ENCODE peak calls at places on chromosome 18, in seven cellular contexts. One of them, this sample, is unnamed.
A peak's percentile ranks its signal among the peaks of the same experiment; 100 is the strongest.

GRCh38 chr18:34710430-34711386 is 610 bp downstream of the DTNA start:
- DNase-seq in endodermal cell: no peak
- DNase-seq in keratinocyte: no peak
- DNase-seq in SK-N-SH: peak; percentile 20
- DNase-seq in cardiac muscle cell: no peak
- DNase-seq in heart right ventricle: no peak
- DNase-seq in fibroblast of lung: peak; percentile 57
- DNase-seq in this sample: no peak

GRCh38 chr18:55768255-55768654 is 180.3 kb upstream of the TCF4 start:
- DNase-seq in endodermal cell: peak; percentile 79
- DNase-seq in keratinocyte: no peak
- DNase-seq in SK-N-SH: no peak
- DNase-seq in cardiac muscle cell: no peak
- DNase-seq in heart right ventricle: no peak
- DNase-seq in fibroblast of lung: peak; percentile 25
- DNase-seq in this sample: no peak

GRCh38 chr18:53796042-53796729 is 428.3 kb downstream of the MBD2 start:
- DNase-seq in endodermal cell: no peak
- DNase-seq in keratinocyte: peak; percentile 65
- DNase-seq in SK-N-SH: no peak
- DNase-seq in cardiac muscle cell: no peak
- DNase-seq in heart right ventricle: no peak
- DNase-seq in fibroblast of lung: peak; percentile 91
- DNase-seq in this sample: peak; percentile 36

GRCh38 chr18:38940863-38941531 is 1375.4 kb upstream of the CELF4 start:
- DNase-seq in endodermal cell: no peak
- DNase-seq in keratinocyte: peak; percentile 98
- DNase-seq in SK-N-SH: no peak
- DNase-seq in cardiac muscle cell: no peak
- DNase-seq in heart right ventricle: no peak
- DNase-seq in fibroblast of lung: peak; percentile 59
- DNase-seq in this sample: no peak

GRCh38 chr18:23099621-23100020 is 35.7 kb upstream of the CABLES1 start:
- DNase-seq in endodermal cell: no peak
- DNase-seq in keratinocyte: no peak
- DNase-seq in SK-N-SH: no peak
- DNase-seq in cardiac muscle cell: no peak
- DNase-seq in heart right ventricle: no peak
- DNase-seq in fibroblast of lung: peak; percentile 27
- DNase-seq in this sample: peak; percentile 87

GRCh38 chr18:59994357-59994756 is 94.6 kb downstream of the PMAIP1 start:
- DNase-seq in endodermal cell: no peak
- DNase-seq in keratinocyte: no peak
- DNase-seq in SK-N-SH: no peak
- DNase-seq in cardiac muscle cell: peak; percentile 11
- DNase-seq in heart right ventricle: no peak
- DNase-seq in fibroblast of lung: no peak
- DNase-seq in this sample: no peak

GRCh38 chr18:22836932-22837331 is 96.2 kb upstream of the RBBP8 start:
- DNase-seq in endodermal cell: no peak
- DNase-seq in keratinocyte: no peak
- DNase-seq in SK-N-SH: no peak
- DNase-seq in cardiac muscle cell: no peak
- DNase-seq in heart right ventricle: no peak
- DNase-seq in fibroblast of lung: no peak
- DNase-seq in this sample: no peak

GRCh38 chr18:2306641-2307040 is 264.7 kb downstream of the METTL4 start:
- DNase-seq in endodermal cell: no peak
- DNase-seq in keratinocyte: no peak
- DNase-seq in SK-N-SH: no peak
- DNase-seq in cardiac muscle cell: no peak
- DNase-seq in heart right ventricle: no peak
- DNase-seq in fibroblast of lung: no peak
- DNase-seq in this sample: no peak

GRCh38 chr18:21452808-21453511 is 147.5 kb downstream of the ESCO1 start:
- DNase-seq in endodermal cell: no peak
- DNase-seq in keratinocyte: no peak
- DNase-seq in SK-N-SH: peak; percentile 9
- DNase-seq in cardiac muscle cell: no peak
- DNase-seq in heart right ventricle: no peak
- DNase-seq in fibroblast of lung: no peak
- DNase-seq in this sample: no peak

GRCh38 chr18:23616258-23616657 is 30.0 kb upstream of the NPC1 start:
- DNase-seq in endodermal cell: no peak
- DNase-seq in keratinocyte: no peak
- DNase-seq in SK-N-SH: no peak
- DNase-seq in cardiac muscle cell: no peak
- DNase-seq in heart right ventricle: no peak
- DNase-seq in fibroblast of lung: no peak
- DNase-seq in this sample: no peak

GRCh38 chr18:24031916-24032315 is 17.4 kb downstream of the TTC39C start:
- DNase-seq in endodermal cell: no peak
- DNase-seq in keratinocyte: no peak
- DNase-seq in SK-N-SH: no peak
- DNase-seq in cardiac muscle cell: no peak
- DNase-seq in heart right ventricle: no peak
- DNase-seq in fibroblast of lung: no peak
- DNase-seq in this sample: no peak

GRCh38 chr18:80022613-80023012 is 11.6 kb upstream of the RBFA start:
- DNase-seq in endodermal cell: no peak
- DNase-seq in keratinocyte: no peak
- DNase-seq in SK-N-SH: no peak
- DNase-seq in cardiac muscle cell: peak; percentile 54
- DNase-seq in heart right ventricle: no peak
- DNase-seq in fibroblast of lung: peak; percentile 27
- DNase-seq in this sample: no peak

GRCh38 chr18:58321986-58322385 is 278.0 kb downstream of the NEDD4L start:
- DNase-seq in endodermal cell: peak; percentile 73
- DNase-seq in keratinocyte: no peak
- DNase-seq in SK-N-SH: peak; percentile 78
- DNase-seq in cardiac muscle cell: peak; percentile 47
- DNase-seq in heart right ventricle: peak; percentile 35
- DNase-seq in fibroblast of lung: peak; percentile 80
- DNase-seq in this sample: peak; percentile 78

GRCh38 chr18:51390695-51391094 is 193.2 kb upstream of the MEX3C start:
- DNase-seq in endodermal cell: no peak
- DNase-seq in keratinocyte: no peak
- DNase-seq in SK-N-SH: no peak
- DNase-seq in cardiac muscle cell: no peak
- DNase-seq in heart right ventricle: no peak
- DNase-seq in fibroblast of lung: no peak
- DNase-seq in this sample: no peak

GRCh38 chr18:60066576-60066975 is 166.8 kb downstream of the PMAIP1 start:
- DNase-seq in endodermal cell: no peak
- DNase-seq in keratinocyte: no peak
- DNase-seq in SK-N-SH: no peak
- DNase-seq in cardiac muscle cell: no peak
- DNase-seq in heart right ventricle: no peak
- DNase-seq in fibroblast of lung: no peak
- DNase-seq in this sample: no peak

GRCh38 chr18:46366211-46366610 is 262.0 kb downstream of the HAUS1 start:
- DNase-seq in endodermal cell: no peak
- DNase-seq in keratinocyte: no peak
- DNase-seq in SK-N-SH: no peak
- DNase-seq in cardiac muscle cell: no peak
- DNase-seq in heart right ventricle: no peak
- DNase-seq in fibroblast of lung: no peak
- DNase-seq in this sample: no peak

GRCh38 chr18:24799176-24799575 is 338.7 kb downstream of the HRH4 start:
- DNase-seq in endodermal cell: no peak
- DNase-seq in keratinocyte: no peak
- DNase-seq in SK-N-SH: no peak
- DNase-seq in cardiac muscle cell: no peak
- DNase-seq in heart right ventricle: no peak
- DNase-seq in fibroblast of lung: no peak
- DNase-seq in this sample: no peak

GRCh38 chr18:48942086-48942485 is 8.7 kb downstream of the SMAD7 start:
- DNase-seq in endodermal cell: no peak
- DNase-seq in keratinocyte: no peak
- DNase-seq in SK-N-SH: no peak
- DNase-seq in cardiac muscle cell: no peak
- DNase-seq in heart right ventricle: no peak
- DNase-seq in fibroblast of lung: no peak
- DNase-seq in this sample: no peak
- H3K4me1 ChIP-seq in endodermal cell: peaks cover 54% of the 10 kb centered on the region
- H3K4me1 ChIP-seq in keratinocyte: peaks cover 96% of the 10 kb centered on the region
- H3K4me1 ChIP-seq in SK-N-SH: peaks cover 71% of the 10 kb centered on the region
- H3K4me1 ChIP-seq in cardiac muscle cell: peaks cover 98% of the 10 kb centered on the region
- H3K4me1 ChIP-seq in heart right ventricle: peaks cover 56% of the 10 kb centered on the region
- H3K4me1 ChIP-seq in fibroblast of lung: peaks cover 55% of the 10 kb centered on the region
- H3K4me1 ChIP-seq in this sample: peaks cover 49% of the 10 kb centered on the region

DNA sequence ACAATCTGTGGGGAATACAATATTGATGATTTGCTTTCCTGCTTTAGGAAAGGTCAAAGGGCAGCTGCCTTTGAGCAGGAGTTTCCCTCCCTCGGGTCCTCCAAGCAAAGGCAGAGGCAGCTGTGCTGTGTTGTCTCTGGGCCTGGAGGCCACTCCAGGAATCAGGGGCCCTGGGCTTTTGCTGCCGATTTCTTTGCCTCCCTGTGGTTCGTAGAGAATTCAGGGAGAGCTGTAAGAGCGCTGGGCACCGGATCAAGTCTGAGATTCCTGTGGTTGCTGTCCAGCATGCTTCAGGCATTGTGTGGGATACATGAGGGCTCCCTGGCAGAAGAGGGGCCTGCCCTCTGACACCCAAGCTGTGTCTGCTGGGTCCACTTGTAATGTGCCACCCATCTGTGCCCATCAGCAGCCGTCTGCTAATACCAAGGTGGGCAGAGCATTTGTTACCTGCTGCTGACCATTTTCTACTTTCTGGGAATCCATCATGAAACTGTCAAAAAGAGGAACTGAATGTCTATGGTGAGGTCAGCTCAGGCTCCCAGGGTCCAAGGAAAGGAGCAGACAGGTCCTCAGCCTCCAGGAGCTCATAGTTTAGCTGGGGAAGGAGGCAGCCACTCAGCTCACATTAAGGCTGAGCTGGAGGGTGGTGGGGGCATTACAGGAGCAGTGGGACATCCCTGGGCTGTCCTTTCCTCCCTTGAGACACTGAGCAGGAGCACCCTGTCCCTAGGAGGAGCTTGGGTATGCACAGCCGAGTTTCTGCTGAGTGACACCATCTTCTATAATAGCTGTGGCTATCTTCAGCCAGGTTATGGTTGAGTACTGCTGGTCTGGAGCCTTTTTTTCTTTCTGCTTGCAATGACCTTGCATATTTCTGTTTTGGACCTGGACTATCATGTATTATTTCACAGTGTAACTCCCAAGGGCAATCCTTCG is 68.5 kb downstream of the CTIF start:
- DNase-seq in endodermal cell: no peak
- DNase-seq in keratinocyte: no peak
- DNase-seq in SK-N-SH: no peak
- DNase-seq in cardiac muscle cell: peak; percentile 55
- DNase-seq in heart right ventricle: no peak
- DNase-seq in fibroblast of lung: peak; percentile 94
- DNase-seq in this sample: no peak
- TF ChIP-seq CTCF in endodermal cell: no peak
- TF ChIP-seq CTCF in keratinocyte: no peak
- TF ChIP-seq CTCF in SK-N-SH: no peak
- TF ChIP-seq CTCF in cardiac muscle cell: no peak
- TF ChIP-seq CTCF in heart right ventricle: no peak
- TF ChIP-seq CTCF in fibroblast of lung: no peak
- TF ChIP-seq CTCF in this sample: no peak

GRCh38 chr18:62688743-62689317 is 26.5 kb upstream of the PHLPP1 start:
- DNase-seq in endodermal cell: no peak
- DNase-seq in keratinocyte: no peak
- DNase-seq in SK-N-SH: no peak
- DNase-seq in cardiac muscle cell: no peak
- DNase-seq in heart right ventricle: no peak
- DNase-seq in fibroblast of lung: no peak
- DNase-seq in this sample: no peak
- H3K9me3 ChIP-seq in endodermal cell: peaks cover 7% of the 10 kb centered on the region
- H3K9me3 ChIP-seq in keratinocyte: peaks cover 15% of the 10 kb centered on the region
- H3K9me3 ChIP-seq in SK-N-SH: no peaks in the 10 kb centered on the region
- H3K9me3 ChIP-seq in cardiac muscle cell: no peaks in the 10 kb centered on the region
- H3K9me3 ChIP-seq in heart right ventricle: peaks cover 17% of the 10 kb centered on the region
- H3K9me3 ChIP-seq in fibroblast of lung: peaks cover 2% of the 10 kb centered on the region
- H3K9me3 ChIP-seq in this sample: no peaks in the 10 kb centered on the region

GRCh38 chr18:13809521-13810252 is 14.3 kb upstream of the MC5R start:
- DNase-seq in endodermal cell: peak; percentile 72
- DNase-seq in keratinocyte: no peak
- DNase-seq in SK-N-SH: no peak
- DNase-seq in cardiac muscle cell: no peak
- DNase-seq in heart right ventricle: no peak
- DNase-seq in fibroblast of lung: no peak
- DNase-seq in this sample: peak; percentile 70

GRCh38 chr18:13809025-13809384 is 14.9 kb upstream of the MC5R start:
- DNase-seq in endodermal cell: no peak
- DNase-seq in keratinocyte: no peak
- DNase-seq in SK-N-SH: no peak
- DNase-seq in cardiac muscle cell: no peak
- DNase-seq in heart right ventricle: no peak
- DNase-seq in fibroblast of lung: no peak
- DNase-seq in this sample: peak; percentile 84

GRCh38 chr18:13811993-13812392 is 12.0 kb upstream of the MC5R start:
- DNase-seq in endodermal cell: peak; percentile 67
- DNase-seq in keratinocyte: no peak
- DNase-seq in SK-N-SH: no peak
- DNase-seq in cardiac muscle cell: no peak
- DNase-seq in heart right ventricle: no peak
- DNase-seq in fibroblast of lung: no peak
- DNase-seq in this sample: no peak

GRCh38 chr18:13810950-13811485 is 12.9 kb upstream of the MC5R start:
- DNase-seq in endodermal cell: no peak
- DNase-seq in keratinocyte: peak; percentile 33
- DNase-seq in SK-N-SH: no peak
- DNase-seq in cardiac muscle cell: no peak
- DNase-seq in heart right ventricle: no peak
- DNase-seq in fibroblast of lung: no peak
- DNase-seq in this sample: no peak

GRCh38 chr18:13808294-13809024 is 15.5 kb upstream of the MC5R start:
- DNase-seq in endodermal cell: peak; percentile 64
- DNase-seq in keratinocyte: no peak
- DNase-seq in SK-N-SH: no peak
- DNase-seq in cardiac muscle cell: no peak
- DNase-seq in heart right ventricle: no peak
- DNase-seq in fibroblast of lung: no peak
- DNase-seq in this sample: no peak
- H3K4me1 ChIP-seq in endodermal cell: peaks cover 44% of the 10 kb centered on the region
- H3K4me1 ChIP-seq in keratinocyte: peaks cover 26% of the 10 kb centered on the region
- H3K4me1 ChIP-seq in SK-N-SH: no peaks in the 10 kb centered on the region
- H3K4me1 ChIP-seq in cardiac muscle cell: peaks cover 3% of the 10 kb centered on the region
- H3K4me1 ChIP-seq in heart right ventricle: no peaks in the 10 kb centered on the region
- H3K4me1 ChIP-seq in fibroblast of lung: no peaks in the 10 kb centered on the region
- H3K4me1 ChIP-seq in this sample: no peaks in the 10 kb centered on the region

DNA sequence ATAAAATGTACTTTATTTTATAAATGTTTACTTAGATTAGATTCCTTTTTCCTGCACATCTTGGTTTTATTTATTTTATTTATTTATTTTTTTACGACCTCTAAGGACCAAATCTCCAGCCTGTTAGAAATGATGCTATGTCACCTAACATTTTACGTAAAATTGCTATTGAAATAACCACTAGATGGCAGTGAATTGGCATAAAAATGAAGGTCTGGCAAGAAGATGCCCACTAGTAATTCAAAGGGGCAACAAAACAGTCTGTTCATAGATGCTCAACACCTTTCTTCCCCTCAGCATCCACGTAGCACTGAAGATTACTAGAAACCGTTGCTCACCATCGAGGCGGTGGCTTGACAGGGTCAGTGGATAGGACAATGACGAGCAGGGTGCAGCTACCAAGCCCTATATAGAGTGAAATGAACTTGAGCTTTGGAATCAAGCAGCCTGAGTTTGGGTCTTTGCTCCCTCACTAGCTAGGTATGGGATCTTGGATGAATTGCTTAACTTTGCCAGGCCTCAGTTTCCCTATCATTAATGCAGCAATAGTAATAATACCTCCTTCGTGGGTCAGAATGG is 128.7 kb upstream of the L3MBTL4 start:
- DNase-seq in endodermal cell: peak; percentile 61
- DNase-seq in keratinocyte: no peak
- DNase-seq in SK-N-SH: peak; percentile 37
- DNase-seq in cardiac muscle cell: peak; percentile 57
- DNase-seq in heart right ventricle: no peak
- DNase-seq in fibroblast of lung: peak; percentile 31
- DNase-seq in this sample: no peak
- TF ChIP-seq CTCF in endodermal cell: peak; percentile 85
- TF ChIP-seq CTCF in keratinocyte: no peak
- TF ChIP-seq CTCF in SK-N-SH: peak; percentile 76
- TF ChIP-seq CTCF in cardiac muscle cell: peak; percentile 50
- TF ChIP-seq CTCF in heart right ventricle: peak; percentile 62
- TF ChIP-seq CTCF in fibroblast of lung: peak; percentile 50
- TF ChIP-seq CTCF in this sample: peak; percentile 26